ENCODE peak calls at places on chromosomes 1 and 21, in eight cellular contexts. A is Jurkat, Clone E6-1; J is RWPE1; L is NCI-H1105 treated with DMSO at 0.1 percent for 48 hours; M is EL; I is aorta; Q is NCI-H748 treated with DMSO at 0.1 percent for 48 hours; E is progenitor cell of endocrine pancreas. O is an unnamed sample.

GRCh38 chr21:14120091-14120734 is 90.5 kb downstream of the LIPI start:
- DNase-seq in A (peak; percentile 62), J (peak; percentile 6), L (peak; percentile 45), M (peak; percentile 12), I (no peak), Q (no peak), E (no peak), O (peak; percentile 29)

GRCh38 chr1:231724876-231725647 is 98.5 kb downstream of the DISC1 start:
- DNase-seq in A (peak; percentile 45), J (peak; percentile 42), L (peak; percentile 6), M (peak; percentile 56), I (peak; percentile 53), Q (peak; percentile 32), E (no peak), O (peak; percentile 48)

GRCh38 chr1:227049253-227049652 is 109.2 kb downstream of the COQ8A start:
- DNase-seq in A (no peak), J (no peak), L (no peak), M (no peak), I (no peak), Q (no peak), E (no peak), O (no peak)

GRCh38 chr1:199723557-199723956 is 304.0 kb upstream of the NR5A2 start:
- DNase-seq in A (no peak), J (peak; percentile 66), L (no peak), M (no peak), I (no peak), Q (no peak), E (no peak), O (no peak)

GRCh38 chr21:40706161-40706560 is 140.8 kb downstream of the DSCAM start:
- DNase-seq in A (no peak), J (no peak), L (no peak), M (no peak), I (no peak), Q (no peak), E (no peak), O (peak; percentile 74)

GRCh38 chr1:84884671-84885389 is 8.2 kb downstream of the LPAR3 start:
- DNase-seq in A (no peak), J (no peak), L (no peak), M (peak; percentile 47), I (no peak), Q (no peak), E (no peak), O (peak; percentile 63)

GRCh38 chr21:45049725-45050359 is 24.5 kb upstream of the ADARB1 start:
- DNase-seq in A (no peak), J (no peak), L (no peak), M (no peak), I (peak; percentile 44), Q (no peak), E (no peak), O (peak; percentile 1)

GRCh38 chr1:7427066-7427465 is 344.0 kb upstream of the VAMP3 start:
- DNase-seq in A (no peak), J (no peak), L (no peak), M (no peak), I (no peak), Q (no peak), E (no peak), O (no peak)